ENCODE peak calls at places on chromosomes 3 and 15, in nine cellular contexts. J is C1 segment of cervical spinal cord; D is cardiac muscle cell; S is GM23248; T is hypothalamus; Y is T-helper 1 cell; I is ureter; F is activated T-cell treated with anti-CD3 and anti-CD28 coated beads, Interleukin-2, amount 50 U/mL, for 72 hours; G is kidney. H is an unnamed sample.

GRCh38 chr3:77081240-77081661 is 41.4 kb downstream of the ROBO2 start:
- DNase-seq in G (no peak), Y (no peak), I (no peak), J (no peak), F (no peak), D (peak), S (peak), T (no peak), H (no peak)

GRCh38 chr3:102200126-102200525 is 234.7 kb upstream of the ZPLD1 start:
- DNase-seq in F (no peak), S (peak), D (no peak), J (no peak), Y (no peak), I (no peak), T (no peak), G (no peak), H (no peak)

GRCh38 chr3:50978991-50979667 is 304.4 kb downstream of the DOCK3 start:
- DNase-seq in G (no peak), Y (no peak), F (no peak), J (no peak), T (no peak), S (no peak), D (no peak), I (no peak), H (no peak)

GRCh38 chr3:155664922-155665695 is 79.8 kb downstream of the PLCH1 start:
- DNase-seq in G (no peak), Y (no peak), F (no peak), D (peak), J (no peak), S (peak), T (peak), I (peak), H (peak)

GRCh38 chr15:81133782-81134461 is at the start of gene CFAP161:
- DNase-seq in F (peak), J (peak), Y (no peak), G (peak), T (peak), D (peak), S (peak), I (peak), H (peak)

GRCh38 chr15:57444877-57445513 is 68.7 kb downstream of the CGNL1 start:
- DNase-seq in G (no peak), T (no peak), Y (no peak), D (peak), S (peak), J (no peak), F (no peak), I (no peak), H (no peak)

GRCh38 chr3:35383719-35384555 is 255.4 kb upstream of the ARPP21 start:
- DNase-seq in F (no peak), D (peak), S (no peak), J (no peak), G (no peak), T (no peak), I (no peak), Y (no peak), H (no peak)

GRCh38 chr3:22115581-22115980 is 364.6 kb upstream of the ZNF385D start:
- DNase-seq in F (no peak), I (no peak), T (no peak), D (no peak), G (no peak), J (no peak), Y (no peak), S (peak), H (no peak)

GRCh38 chr3:195557327-195557726 is 14.2 kb upstream of the PPP1R2 start:
- DNase-seq in J (no peak), T (no peak), G (no peak), D (no peak), F (no peak), I (no peak), S (no peak), Y (no peak), H (no peak)

GRCh38 chr3:180138871-180139270 is 102.1 kb upstream of the PEX5L start:
- DNase-seq in T (no peak), Y (no peak), D (no peak), G (no peak), I (no peak), S (no peak), J (no peak), F (no peak), H (no peak)

GRCh38 chr15:74060251-74060650 is 22.1 kb downstream of the GOLGA6A start:
- DNase-seq in G (peak), I (peak), F (no peak), Y (no peak), T (no peak), J (no peak), D (no peak), S (no peak), H (no peak)

GRCh38 chr3:173398111-173398479 is 551 bp downstream of the NLGN1 start:
- DNase-seq in F (no peak), I (no peak), G (no peak), J (no peak), S (peak), Y (no peak), T (no peak), D (peak), H (no peak)

GRCh38 chr15:80061581-80061980 is 2.1 kb downstream of the ZFAND6 start:
- DNase-seq in Y (no peak), G (no peak), S (peak), D (peak), F (no peak), T (no peak), I (no peak), J (no peak), H (no peak)

GRCh38 chr3:8460050-8460708 is 41.4 kb upstream of the LMCD1 start:
- DNase-seq in F (no peak), I (no peak), D (no peak), G (no peak), S (no peak), T (no peak), J (no peak), Y (no peak), H (no peak)

GRCh38 chr3:111236833-111237713 is 165.5 kb downstream of the NECTIN3 start:
- DNase-seq in D (no peak), I (no peak), T (no peak), J (no peak), F (no peak), Y (no peak), S (peak), G (no peak), H (no peak)

GRCh38 chr3:169354774-169355501 is 308.6 kb downstream of the MECOM start:
- DNase-seq in F (no peak), G (no peak), T (no peak), J (no peak), I (no peak), D (no peak), Y (no peak), S (no peak), H (no peak)

GRCh38 chr3:25820816-25821486 is 31.1 kb downstream of the OXSM start:
- DNase-seq in I (no peak), D (no peak), Y (no peak), F (no peak), S (no peak), G (no peak), T (no peak), J (no peak), H (no peak)

GRCh38 chr3:73552700-73553099 is 72.0 kb downstream of the PDZRN3 start:
- DNase-seq in T (no peak), G (no peak), D (peak), S (peak), F (no peak), Y (no peak), I (no peak), J (no peak), H (no peak)

H was measured in foreskin melanocyte.